ENCODE peak calls at places on chromosomes 12 and 14, in four cellular contexts. M is tibial artery, Z is WTC11, R is astrocyte of the spinal cord. U is an unnamed sample.

GRCh38 chr12:116492703-116493324 is 66.4 kb upstream of the MAP1LC3B2 start:
- DNase-seq in M (no peak), Z (no peak), R (peak; percentile 46), U (peak; percentile 59)

GRCh38 chr12:111757361-111758119 is 9.2 kb upstream of the ALDH2 start:
- DNase-seq in M (peak; percentile 77), Z (no peak), R (peak; percentile 69), U (peak; percentile 13)

GRCh38 chr12:95114766-95115450 is 41.5 kb upstream of the NR2C1 start:
- DNase-seq in M (no peak), Z (no peak), R (no peak), U (peak; percentile 94)

GRCh38 chr14:67411820-67412421 is at the start of gene PLEK2:
- DNase-seq in M (no peak), Z (peak; percentile 42), R (peak; percentile 8), U (peak; percentile 85)

GRCh38 chr12:29043069-29043468 is 106.0 kb upstream of the FAR2 start:
- DNase-seq in M (no peak), Z (no peak), R (peak; percentile 54), U (no peak)

GRCh38 chr12:114403044-114403689 is 2.8 kb downstream of the TBX5 start:
- DNase-seq in M (no peak), Z (peak; percentile 87), R (no peak), U (no peak)

GRCh38 chr12:116538076-116538591 is 21.0 kb upstream of the MAP1LC3B2 start:
- DNase-seq in M (no peak), Z (no peak), R (no peak), U (no peak)

GRCh38 chr14:72522847-72523246 is 371.1 kb downstream of the DPF3 start:
- DNase-seq in M (no peak), Z (no peak), R (no peak), U (no peak)

GRCh38 chr14:53380041-53380440 is 226.9 kb upstream of the DDHD1 start:
- DNase-seq in M (no peak), Z (no peak), R (no peak), U (no peak)

GRCh38 chr12:68746572-68747180 is 700 bp downstream of the SLC35E3 start:
- DNase-seq in M (peak; percentile 78), Z (peak; percentile 22), R (peak; percentile 72), U (peak; percentile 63)

GRCh38 chr12:50452795-50453194 is 52.0 kb upstream of the DIP2B start:
- DNase-seq in M (no peak), Z (no peak), R (no peak), U (no peak)

GRCh38 chr14:78446807-78447206 is 276.6 kb downstream of the NRXN3 start:
- DNase-seq in M (no peak), Z (no peak), R (peak; percentile 7), U (no peak)

GRCh38 chr14:100994757-100995156 is 91.2 kb upstream of the RTL1 start:
- DNase-seq in M (no peak), Z (no peak), R (no peak), U (no peak)

GRCh38 chr14:33954016-33954598 is 3.2 kb upstream of the EGLN3 start:
- DNase-seq in M (no peak), Z (no peak), R (no peak), U (no peak)

GRCh38 chr14:106044949-106045596 is 518.7 kb downstream of the TMEM121 start:
- DNase-seq in M (no peak), Z (no peak), R (no peak), U (no peak)

GRCh38 chr12:52073531-52073950 is 3.8 kb downstream of the ATG101 start:
- DNase-seq in M (no peak), Z (no peak), R (no peak), U (no peak)

GRCh38 chr14:100427166-100427565 is 104.0 kb downstream of the SLC25A47 start:
- DNase-seq in M (no peak), Z (no peak), R (no peak), U (no peak)

GRCh38 chr12:24742378-24742777 is 206.5 kb downstream of the BCAT1 start:
- DNase-seq in M (peak; percentile 67), Z (no peak), R (no peak), U (no peak)

GRCh38 chr14:95998656-95999055 is 40.5 kb upstream of the C14orf132 start:
- DNase-seq in M (no peak), Z (no peak), R (peak; percentile 35), U (peak; percentile 8)

GRCh38 chr14:97446087-97446486 is 648.9 kb downstream of the VRK1 start:
- DNase-seq in M (no peak), Z (no peak), R (no peak), U (no peak)
- TF ChIP-seq CTCF in M (no peak), Z (no peak), R (no peak), U (no peak)

GRCh38 chr12:26798669-26799068 is 34.3 kb downstream of the ITPR2 start:
- DNase-seq in M (no peak), Z (no peak), R (no peak), U (no peak)
- TF ChIP-seq CTCF in M (no peak), Z (no peak), R (no peak), U (no peak)

GRCh38 chr14:63493246-63493645 is 49.9 kb downstream of the PPP2R5E start:
- DNase-seq in M (no peak), Z (no peak), R (no peak), U (peak; percentile 44)
- TF ChIP-seq CTCF in M (no peak), Z (no peak), R (peak; percentile 19), U (peak; percentile 50)

DNA sequence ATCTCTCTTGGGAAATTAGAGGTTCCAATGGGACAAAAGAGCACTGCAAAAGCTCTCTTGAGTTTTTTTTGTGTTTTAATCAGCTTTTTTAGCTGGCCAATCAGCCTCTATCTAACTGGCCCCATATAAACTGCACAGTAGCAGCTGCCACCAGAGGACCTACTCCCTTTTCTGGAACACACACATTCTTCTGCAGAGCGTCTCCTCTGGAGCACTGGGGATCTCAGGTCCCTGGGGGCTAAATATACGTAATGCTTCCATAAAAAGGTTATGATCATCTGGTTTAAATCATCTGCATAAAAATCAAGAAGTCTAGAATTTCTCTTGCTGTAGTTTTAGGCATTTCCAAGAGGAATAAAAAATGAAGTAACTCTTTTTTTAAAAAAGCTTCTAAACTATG is 32.3 kb downstream of the TSPAN8 start:
- DNase-seq in M (no peak), Z (no peak), R (no peak), U (no peak)
- TF ChIP-seq CTCF in M (peak; percentile 18), Z (no peak), R (no peak), U (no peak)